ENCODE peak calls at places on chromosome 6, in four cellular contexts. I is ovary, J is T-helper 1 cell, V is NCI-H2081. N is an unnamed sample.

GRCh38 chr6:125791151-125791819 is 525 bp downstream of the NCOA7 start:
- DNase-seq in J (peak), V (peak), I (peak), N (peak)

GRCh38 chr6:154245542-154245941 is 111.1 kb downstream of the IPCEF1 start:
- DNase-seq in V (no peak), I (no peak), J (no peak), N (no peak)

GRCh38 chr6:16386056-16386455 is 147.7 kb downstream of the GMPR start:
- DNase-seq in V (no peak), I (no peak), J (no peak), N (no peak)

GRCh38 chr6:119353696-119354095 is 4.1 kb upstream of the MAN1A1 start:
- DNase-seq in V (no peak), I (no peak), J (no peak), N (no peak)

GRCh38 chr6:54892831-54893230 is 46.3 kb downstream of the FAM83B start:
- DNase-seq in I (no peak), V (no peak), J (no peak), N (no peak)

GRCh38 chr6:118468682-118469465 is 79.2 kb upstream of the PLN start:
- DNase-seq in J (no peak), I (no peak), V (peak), N (no peak)

GRCh38 chr6:134739299-134740090 is 210.4 kb downstream of the ALDH8A1 start:
- DNase-seq in V (no peak), J (no peak), I (no peak), N (no peak)

GRCh38 chr6:49662877-49663231 is 26.2 kb upstream of the RHAG start:
- DNase-seq in V (no peak), J (no peak), I (no peak), N (no peak)

GRCh38 chr6:97774973-97775372 is 492.0 kb upstream of the MMS22L start:
- DNase-seq in V (no peak), I (no peak), J (no peak), N (no peak)

GRCh38 chr6:100706491-100706890 is 174.6 kb downstream of the ASCC3 start:
- DNase-seq in J (no peak), I (no peak), V (no peak), N (no peak)

GRCh38 chr6:16136536-16137450 is 7.9 kb downstream of the MYLIP start:
- DNase-seq in J (peak), I (no peak), V (no peak), N (no peak)

N was measured in cerebellar nuclear complex.